ENCODE peak calls at places on chromosomes 4 and X, in ten cellular contexts. P is EL; N is Caco-2; S is psoas muscle; F is glutamatergic neuron; C is progenitor cell of endocrine pancreas; H is renal cortical epithelial cell; B is NCI-H187 treated with DMSO at 0.1 percent for 48 hours; R is Kasumi-1; Q is CD8-positive, alpha-beta T cell. D is an unnamed sample.

GRCh38 chrX:75603833-75604232 is 81.0 kb upstream of the ZDHHC15 start:
- DNase-seq in R (peak; percentile 57), H (peak; percentile 18), B (no peak), F (no peak), C (no peak), S (no peak), P (peak; percentile 0), Q (no peak), N (no peak), D (peak; percentile 53)

GRCh38 chr4:183783933-183784622 is 121.0 kb upstream of the STOX2 start:
- DNase-seq in S (no peak), R (no peak), N (no peak), B (no peak), H (peak; percentile 86), C (no peak), Q (no peak), P (peak; percentile 9), F (no peak), D (no peak)

GRCh38 chrX:22313757-22314156 is 41.0 kb downstream of the CBLL2 start:
- DNase-seq in P (no peak), H (no peak), N (no peak), B (no peak), F (no peak), R (no peak), S (no peak), C (no peak), Q (no peak), D (no peak)

GRCh38 chrX:120358687-120359086 is 3.2 kb upstream of the ATP1B4 start:
- DNase-seq in S (no peak), N (no peak), Q (no peak), R (no peak), F (peak; percentile 29), P (peak; percentile 52), B (no peak), H (peak; percentile 51), C (no peak), D (no peak)

GRCh38 chrX:41824551-41824950 is 98.8 kb downstream of the CASK start:
- DNase-seq in B (no peak), S (no peak), P (peak; percentile 69), Q (no peak), C (no peak), N (peak; percentile 35), H (peak; percentile 46), R (no peak), F (no peak), D (no peak)

GRCh38 chr4:37476691-37477090 is 209.5 kb downstream of the RELL1 start:
- DNase-seq in H (no peak), B (no peak), C (no peak), P (no peak), Q (no peak), R (no peak), S (no peak), N (no peak), F (no peak), D (no peak)

GRCh38 chr4:88582493-88582892 is 9.8 kb upstream of the HERC3 start:
- DNase-seq in H (peak; percentile 18), C (no peak), Q (no peak), R (no peak), F (no peak), P (no peak), N (no peak), S (no peak), B (no peak), D (no peak)

GRCh38 chr4:34850983-34851382 is 1393.3 kb downstream of the ARAP2 start:
- DNase-seq in B (no peak), N (no peak), C (no peak), S (no peak), P (peak; percentile 30), H (no peak), Q (no peak), R (no peak), F (no peak), D (no peak)